ENCODE peak calls at places on chromosomes 12 and 14, in eight cellular contexts. E is stomach; D is CD8-positive, alpha-beta memory T cell; V is endothelial cell of umbilical vein; I is lung; M is kidney; X is neuronal stem cell; N is adipocyte. S is an unnamed sample.

GRCh38 chr14:100540141-100540925 is 46.9 kb downstream of the BEGAIN start:
- DNase-seq in E (no peak), D (no peak), V (no peak), I (no peak), M (peak; percentile 60), X (no peak), N (no peak), S (peak; percentile 64)

GRCh38 chr12:29547844-29548243 is 50.4 kb upstream of the OVCH1 start:
- DNase-seq in E (no peak), D (no peak), V (no peak), I (no peak), M (no peak), X (no peak), N (no peak), S (no peak)

GRCh38 chr12:5099136-5099535 is 55.5 kb downstream of the KCNA5 start:
- DNase-seq in E (no peak), D (no peak), V (no peak), I (no peak), M (no peak), X (no peak), N (no peak), S (no peak)

GRCh38 chr14:97301931-97302559 is 504.9 kb downstream of the VRK1 start:
- DNase-seq in E (no peak), D (no peak), V (no peak), I (no peak), M (no peak), X (no peak), N (no peak), S (no peak)

GRCh38 chr14:97138801-97139200 is 341.6 kb downstream of the VRK1 start:
- DNase-seq in E (no peak), D (no peak), V (no peak), I (no peak), M (no peak), X (peak; percentile 5), N (no peak), S (no peak)

GRCh38 chr14:23539867-23540469 is 11.6 kb downstream of the ZFHX2 start:
- DNase-seq in E (no peak), D (no peak), V (no peak), I (no peak), M (no peak), X (no peak), N (no peak), S (no peak)

GRCh38 chr12:44816446-44817017 is 59.6 kb downstream of the NELL2 start:
- DNase-seq in E (no peak), D (no peak), V (no peak), I (no peak), M (no peak), X (no peak), N (no peak), S (no peak)

GRCh38 chr12:54509660-54510059 is 12.1 kb downstream of the NCKAP1L start:
- DNase-seq in E (no peak), D (no peak), V (no peak), I (no peak), M (no peak), X (no peak), N (no peak), S (no peak)

GRCh38 chr14:33792387-33793368 is 158.2 kb downstream of the EGLN3 start:
- DNase-seq in E (peak; percentile 85), D (peak; percentile 34), V (peak; percentile 80), I (peak; percentile 75), M (peak; percentile 91), X (peak; percentile 76), N (peak; percentile 92), S (peak; percentile 81)

GRCh38 chr12:52007982-52008510 is 1.3 kb downstream of the TAMALIN start:
- DNase-seq in E (no peak), D (no peak), V (no peak), I (no peak), M (no peak), X (no peak), N (no peak), S (no peak)

GRCh38 chr12:76024102-76024781 is 7.3 kb downstream of the PHLDA1 start:
- DNase-seq in E (no peak), D (no peak), V (no peak), I (no peak), M (no peak), X (no peak), N (no peak), S (no peak)

GRCh38 chr12:14193623-14194022 is 171.9 kb upstream of the ATF7IP start:
- DNase-seq in E (no peak), D (no peak), V (no peak), I (no peak), M (peak; percentile 53), X (no peak), N (no peak), S (peak; percentile 59)

GRCh38 chr12:124704619-124705018 is 137.2 kb upstream of the NCOR2 start:
- DNase-seq in E (no peak), D (no peak), V (no peak), I (no peak), M (peak; percentile 40), X (no peak), N (no peak), S (no peak)

GRCh38 chr12:77685112-77685511 is 145.6 kb upstream of the NAV3 start:
- DNase-seq in E (peak; percentile 58), D (no peak), V (peak; percentile 80), I (peak; percentile 39), M (no peak), X (peak; percentile 72), N (peak; percentile 91), S (peak; percentile 54)

GRCh38 chr12:3199551-3200031 is 122.4 kb downstream of the TSPAN9 start:
- DNase-seq in E (no peak), D (no peak), V (no peak), I (no peak), M (no peak), X (peak; percentile 45), N (peak; percentile 42), S (peak; percentile 53)

DNA sequence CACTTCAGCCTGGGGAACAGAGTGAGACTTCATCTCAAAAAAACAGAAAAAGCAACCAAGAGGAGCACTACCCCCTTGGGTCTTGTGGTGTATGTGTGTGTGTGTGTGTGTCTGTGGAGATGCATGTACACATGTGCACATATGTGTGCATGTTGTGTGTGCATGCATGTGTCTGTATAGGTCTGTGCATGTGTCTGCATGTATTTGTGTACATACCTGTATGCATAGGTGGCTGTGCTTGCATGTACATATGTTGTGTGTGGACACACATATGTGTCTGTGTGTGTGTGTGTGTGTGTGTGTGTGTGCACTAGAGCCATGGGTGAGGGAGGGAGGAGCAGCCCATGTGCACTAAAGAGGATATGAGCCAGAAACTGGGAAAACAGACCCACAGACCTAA is 49.1 kb downstream of the ARL6IP4 start:
- DNase-seq in E (no peak), D (no peak), V (no peak), I (no peak), M (no peak), X (no peak), N (no peak), S (no peak)
- H3K4me1 ChIP-seq in E (no peaks in the 10 kb centered on the region), D (peaks cover 18% of the 10 kb centered on the region), V (peaks cover 3% of the 10 kb centered on the region), I (peaks cover 11% of the 10 kb centered on the region), M (no peaks in the 10 kb centered on the region), X (no peaks in the 10 kb centered on the region), N (peaks cover 17% of the 10 kb centered on the region), S (peaks cover 3% of the 10 kb centered on the region)

DNA sequence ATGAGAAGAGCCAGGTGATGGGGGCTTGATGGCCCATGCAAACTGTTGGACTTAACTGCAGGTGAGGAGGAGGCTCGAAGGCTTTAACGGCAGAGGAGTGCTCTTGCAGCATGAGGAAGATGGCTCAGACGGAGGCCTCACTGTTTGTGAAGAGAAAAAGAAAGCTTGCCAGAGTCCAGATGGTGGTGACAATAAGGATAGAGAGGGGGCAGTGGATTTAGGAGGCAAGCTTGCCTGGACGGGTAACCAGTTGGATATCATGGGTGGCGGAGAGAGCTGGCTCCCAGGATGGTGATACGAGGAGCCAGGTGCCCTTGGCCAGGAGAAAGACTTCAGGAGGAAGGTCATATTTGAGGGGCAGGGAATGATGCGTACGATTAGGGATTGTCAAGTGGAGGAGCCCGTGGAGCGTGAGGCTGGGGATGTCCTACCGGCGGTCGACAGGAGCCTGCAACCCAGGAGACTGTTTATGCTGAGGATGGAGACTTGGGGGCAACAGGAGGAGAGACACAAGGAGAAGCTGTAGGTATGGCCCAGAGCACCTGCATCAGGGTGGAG is 71.8 kb downstream of the CACNA1C start:
- DNase-seq in E (no peak), D (no peak), V (no peak), I (no peak), M (no peak), X (no peak), N (no peak), S (no peak)
- H3K4me1 ChIP-seq in E (peaks cover 4% of the 10 kb centered on the region), D (no peaks in the 10 kb centered on the region), V (no peaks in the 10 kb centered on the region), I (no peaks in the 10 kb centered on the region), M (no peaks in the 10 kb centered on the region), X (no peaks in the 10 kb centered on the region), N (peaks cover 17% of the 10 kb centered on the region), S (no peaks in the 10 kb centered on the region)

DNA sequence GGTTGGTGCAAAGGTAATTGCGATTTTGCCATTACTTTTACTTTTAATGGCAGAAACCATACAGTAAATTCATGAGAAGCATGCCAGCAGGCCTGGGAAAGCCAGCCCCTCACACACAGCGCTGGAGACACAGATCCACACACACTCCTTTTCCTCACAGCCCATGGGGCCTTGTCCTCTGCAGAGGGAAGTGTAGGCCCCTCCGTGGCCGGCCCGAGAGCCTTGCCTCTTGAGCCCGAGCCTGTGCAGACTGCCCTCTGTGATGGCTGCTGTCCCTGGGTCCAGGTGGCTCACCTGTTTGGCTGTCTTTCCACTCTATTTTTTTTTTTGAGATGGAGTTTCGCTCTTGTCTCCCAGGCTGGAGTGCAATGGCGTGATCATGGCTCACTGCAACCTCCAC is 39.3 kb downstream of the XRCC3 start:
- DNase-seq in E (no peak), D (no peak), V (no peak), I (no peak), M (no peak), X (no peak), N (no peak), S (no peak)
- H3K4me1 ChIP-seq in E (no peaks in the 10 kb centered on the region), D (no peaks in the 10 kb centered on the region), V (no peaks in the 10 kb centered on the region), I (no peaks in the 10 kb centered on the region), M (no peaks in the 10 kb centered on the region), X (no peaks in the 10 kb centered on the region), N (peaks cover 8% of the 10 kb centered on the region), S (no peaks in the 10 kb centered on the region)

GRCh38 chr14:93049295-93049694 is 66.4 kb downstream of the ITPK1 start:
- DNase-seq in E (no peak), D (no peak), V (peak; percentile 33), I (no peak), M (no peak), X (no peak), N (no peak), S (no peak)

GRCh38 chr14:93051600-93052546 is 63.9 kb downstream of the ITPK1 start:
- DNase-seq in E (no peak), D (no peak), V (no peak), I (no peak), M (no peak), X (no peak), N (no peak), S (no peak)

GRCh38 chr14:93049867-93050331 is 65.8 kb downstream of the ITPK1 start:
- DNase-seq in E (peak; percentile 44), D (no peak), V (peak; percentile 82), I (no peak), M (no peak), X (no peak), N (no peak), S (no peak)

GRCh38 chr14:93048843-93049242 is 66.9 kb downstream of the ITPK1 start:
- DNase-seq in E (no peak), D (no peak), V (no peak), I (no peak), M (no peak), X (no peak), N (no peak), S (no peak)

DNA sequence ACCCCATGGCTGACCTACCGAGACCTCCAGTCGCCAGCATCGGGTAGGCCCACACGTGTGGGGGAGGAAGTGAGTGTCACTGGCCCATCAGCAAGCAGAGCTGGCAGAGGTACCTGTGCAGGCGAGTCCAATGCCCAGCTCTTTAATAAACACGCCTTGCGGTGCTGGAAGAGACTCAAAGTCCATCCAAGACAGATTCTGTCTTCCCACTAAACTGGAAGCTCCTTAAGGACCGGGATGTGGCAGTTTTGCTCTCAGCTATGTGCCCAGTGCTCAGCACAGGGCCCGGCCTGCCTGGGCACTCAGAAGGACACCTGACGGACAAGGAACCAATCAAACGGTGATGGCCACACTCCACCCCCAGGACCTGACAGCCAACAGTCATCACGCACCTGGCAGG is 65.0 kb downstream of the ITPK1 start:
- DNase-seq in E (no peak), D (no peak), V (no peak), I (no peak), M (no peak), X (no peak), N (no peak), S (no peak)
- H3K4me1 ChIP-seq in E (peaks cover 32% of the 10 kb centered on the region), D (no peaks in the 10 kb centered on the region), V (peaks cover 21% of the 10 kb centered on the region), I (peaks cover 17% of the 10 kb centered on the region), M (peaks cover 34% of the 10 kb centered on the region), X (peaks cover 22% of the 10 kb centered on the region), N (peaks cover 16% of the 10 kb centered on the region), S (peaks cover 22% of the 10 kb centered on the region)

S was measured in BE2C.